ENCODE peak calls at places on chromosomes 3 and 15, in ten cellular contexts. One of them, this sample, is unnamed.

GRCh38 chr15:89506026-89506686 is 9.8 kb upstream of the RHCG start:
- DNase-seq in NCI-H2029: no peak
- DNase-seq in SK-N-DZ: no peak
- DNase-seq in NCI-H1105 treated with DMSO at 0.1 percent for 48 hours: no peak
- DNase-seq in nucleus accumbens: no peak
- DNase-seq in body of pancreas: no peak
- DNase-seq in stimulated activated CD8-positive, alpha-beta memory T cell treated with anti-CD3 and anti-CD28 coated beads, Interleukin-4, amount 100 ng/mL, for 48 hours: no peak
- DNase-seq in HS-27A: no peak
- DNase-seq in HTR-8/SVneo: no peak
- DNase-seq in iPS-NIHi11: no peak
- DNase-seq in this sample: no peak

GRCh38 chr3:28388978-28389377 is 40.4 kb upstream of the AZI2 start:
- DNase-seq in NCI-H2029: no peak
- DNase-seq in SK-N-DZ: no peak
- DNase-seq in NCI-H1105 treated with DMSO at 0.1 percent for 48 hours: no peak
- DNase-seq in nucleus accumbens: no peak
- DNase-seq in body of pancreas: no peak
- DNase-seq in stimulated activated CD8-positive, alpha-beta memory T cell treated with anti-CD3 and anti-CD28 coated beads, Interleukin-4, amount 100 ng/mL, for 48 hours: no peak
- DNase-seq in HS-27A: no peak
- DNase-seq in HTR-8/SVneo: no peak
- DNase-seq in iPS-NIHi11: no peak
- DNase-seq in this sample: no peak

GRCh38 chr3:59235221-59236012 is 185.6 kb upstream of the CFAP20DC start:
- DNase-seq in NCI-H2029: no peak
- DNase-seq in SK-N-DZ: no peak
- DNase-seq in NCI-H1105 treated with DMSO at 0.1 percent for 48 hours: no peak
- DNase-seq in nucleus accumbens: no peak
- DNase-seq in body of pancreas: no peak
- DNase-seq in stimulated activated CD8-positive, alpha-beta memory T cell treated with anti-CD3 and anti-CD28 coated beads, Interleukin-4, amount 100 ng/mL, for 48 hours: peak
- DNase-seq in HS-27A: no peak
- DNase-seq in HTR-8/SVneo: no peak
- DNase-seq in iPS-NIHi11: no peak
- DNase-seq in this sample: no peak

GRCh38 chr3:142934128-142934896 is 29.2 kb downstream of the PAQR9 start:
- DNase-seq in NCI-H2029: no peak
- DNase-seq in SK-N-DZ: no peak
- DNase-seq in NCI-H1105 treated with DMSO at 0.1 percent for 48 hours: no peak
- DNase-seq in nucleus accumbens: no peak
- DNase-seq in body of pancreas: no peak
- DNase-seq in stimulated activated CD8-positive, alpha-beta memory T cell treated with anti-CD3 and anti-CD28 coated beads, Interleukin-4, amount 100 ng/mL, for 48 hours: no peak
- DNase-seq in HS-27A: no peak
- DNase-seq in HTR-8/SVneo: no peak
- DNase-seq in iPS-NIHi11: no peak
- DNase-seq in this sample: no peak

GRCh38 chr3:97914390-97914789 is 57.8 kb downstream of the RIOX2 start:
- DNase-seq in NCI-H2029: no peak
- DNase-seq in SK-N-DZ: no peak
- DNase-seq in NCI-H1105 treated with DMSO at 0.1 percent for 48 hours: no peak
- DNase-seq in nucleus accumbens: no peak
- DNase-seq in body of pancreas: no peak
- DNase-seq in stimulated activated CD8-positive, alpha-beta memory T cell treated with anti-CD3 and anti-CD28 coated beads, Interleukin-4, amount 100 ng/mL, for 48 hours: no peak
- DNase-seq in HS-27A: no peak
- DNase-seq in HTR-8/SVneo: no peak
- DNase-seq in iPS-NIHi11: no peak
- DNase-seq in this sample: no peak

GRCh38 chr3:100106531-100107155 is 7.7 kb downstream of the FILIP1L start:
- DNase-seq in NCI-H2029: no peak
- DNase-seq in SK-N-DZ: no peak
- DNase-seq in NCI-H1105 treated with DMSO at 0.1 percent for 48 hours: peak
- DNase-seq in nucleus accumbens: no peak
- DNase-seq in body of pancreas: no peak
- DNase-seq in stimulated activated CD8-positive, alpha-beta memory T cell treated with anti-CD3 and anti-CD28 coated beads, Interleukin-4, amount 100 ng/mL, for 48 hours: no peak
- DNase-seq in HS-27A: no peak
- DNase-seq in HTR-8/SVneo: no peak
- DNase-seq in iPS-NIHi11: no peak
- DNase-seq in this sample: no peak

GRCh38 chr3:157148123-157148889 is 11.6 kb downstream of the CCNL1 start:
- DNase-seq in NCI-H2029: no peak
- DNase-seq in SK-N-DZ: no peak
- DNase-seq in NCI-H1105 treated with DMSO at 0.1 percent for 48 hours: no peak
- DNase-seq in nucleus accumbens: no peak
- DNase-seq in body of pancreas: no peak
- DNase-seq in stimulated activated CD8-positive, alpha-beta memory T cell treated with anti-CD3 and anti-CD28 coated beads, Interleukin-4, amount 100 ng/mL, for 48 hours: no peak
- DNase-seq in HS-27A: no peak
- DNase-seq in HTR-8/SVneo: no peak
- DNase-seq in iPS-NIHi11: no peak
- DNase-seq in this sample: no peak

GRCh38 chr3:143536817-143537535 is 311.3 kb downstream of the SLC9A9 start:
- DNase-seq in NCI-H2029: no peak
- DNase-seq in SK-N-DZ: no peak
- DNase-seq in NCI-H1105 treated with DMSO at 0.1 percent for 48 hours: peak
- DNase-seq in nucleus accumbens: no peak
- DNase-seq in body of pancreas: peak
- DNase-seq in stimulated activated CD8-positive, alpha-beta memory T cell treated with anti-CD3 and anti-CD28 coated beads, Interleukin-4, amount 100 ng/mL, for 48 hours: no peak
- DNase-seq in HS-27A: no peak
- DNase-seq in HTR-8/SVneo: no peak
- DNase-seq in iPS-NIHi11: no peak
- DNase-seq in this sample: no peak

GRCh38 chr3:178536271-178537079 is at the start of gene KCNMB2:
- DNase-seq in NCI-H2029: peak
- DNase-seq in SK-N-DZ: no peak
- DNase-seq in NCI-H1105 treated with DMSO at 0.1 percent for 48 hours: peak
- DNase-seq in nucleus accumbens: no peak
- DNase-seq in body of pancreas: no peak
- DNase-seq in stimulated activated CD8-positive, alpha-beta memory T cell treated with anti-CD3 and anti-CD28 coated beads, Interleukin-4, amount 100 ng/mL, for 48 hours: no peak
- DNase-seq in HS-27A: no peak
- DNase-seq in HTR-8/SVneo: no peak
- DNase-seq in iPS-NIHi11: no peak
- DNase-seq in this sample: no peak

GRCh38 chr3:123818324-123818920 is 65.7 kb downstream of the MYLK start:
- DNase-seq in NCI-H2029: no peak
- DNase-seq in SK-N-DZ: no peak
- DNase-seq in NCI-H1105 treated with DMSO at 0.1 percent for 48 hours: no peak
- DNase-seq in nucleus accumbens: no peak
- DNase-seq in body of pancreas: no peak
- DNase-seq in stimulated activated CD8-positive, alpha-beta memory T cell treated with anti-CD3 and anti-CD28 coated beads, Interleukin-4, amount 100 ng/mL, for 48 hours: no peak
- DNase-seq in HS-27A: no peak
- DNase-seq in HTR-8/SVneo: no peak
- DNase-seq in iPS-NIHi11: no peak
- DNase-seq in this sample: no peak

GRCh38 chr15:83118291-83118827 is 10.9 kb downstream of the TM6SF1 start:
- DNase-seq in NCI-H2029: no peak
- DNase-seq in SK-N-DZ: peak
- DNase-seq in NCI-H1105 treated with DMSO at 0.1 percent for 48 hours: no peak
- DNase-seq in nucleus accumbens: no peak
- DNase-seq in body of pancreas: no peak
- DNase-seq in stimulated activated CD8-positive, alpha-beta memory T cell treated with anti-CD3 and anti-CD28 coated beads, Interleukin-4, amount 100 ng/mL, for 48 hours: no peak
- DNase-seq in HS-27A: no peak
- DNase-seq in HTR-8/SVneo: no peak
- DNase-seq in iPS-NIHi11: no peak
- DNase-seq in this sample: no peak

GRCh38 chr3:35659808-35660207 is 20.5 kb downstream of the ARPP21 start:
- DNase-seq in NCI-H2029: peak
- DNase-seq in SK-N-DZ: no peak
- DNase-seq in NCI-H1105 treated with DMSO at 0.1 percent for 48 hours: peak
- DNase-seq in nucleus accumbens: no peak
- DNase-seq in body of pancreas: peak
- DNase-seq in stimulated activated CD8-positive, alpha-beta memory T cell treated with anti-CD3 and anti-CD28 coated beads, Interleukin-4, amount 100 ng/mL, for 48 hours: no peak
- DNase-seq in HS-27A: no peak
- DNase-seq in HTR-8/SVneo: no peak
- DNase-seq in iPS-NIHi11: no peak
- DNase-seq in this sample: no peak

GRCh38 chr15:56342653-56343052 is 22.6 kb upstream of the TEX9 start:
- DNase-seq in NCI-H2029: no peak
- DNase-seq in SK-N-DZ: peak
- DNase-seq in NCI-H1105 treated with DMSO at 0.1 percent for 48 hours: no peak
- DNase-seq in nucleus accumbens: no peak
- DNase-seq in body of pancreas: no peak
- DNase-seq in stimulated activated CD8-positive, alpha-beta memory T cell treated with anti-CD3 and anti-CD28 coated beads, Interleukin-4, amount 100 ng/mL, for 48 hours: no peak
- DNase-seq in HS-27A: no peak
- DNase-seq in HTR-8/SVneo: no peak
- DNase-seq in iPS-NIHi11: no peak
- DNase-seq in this sample: no peak

GRCh38 chr3:33035596-33035995 is 61.4 kb downstream of the GLB1 start:
- DNase-seq in NCI-H2029: no peak
- DNase-seq in SK-N-DZ: no peak
- DNase-seq in NCI-H1105 treated with DMSO at 0.1 percent for 48 hours: no peak
- DNase-seq in nucleus accumbens: no peak
- DNase-seq in body of pancreas: no peak
- DNase-seq in stimulated activated CD8-positive, alpha-beta memory T cell treated with anti-CD3 and anti-CD28 coated beads, Interleukin-4, amount 100 ng/mL, for 48 hours: no peak
- DNase-seq in HS-27A: peak
- DNase-seq in HTR-8/SVneo: peak
- DNase-seq in iPS-NIHi11: no peak
- DNase-seq in this sample: no peak

GRCh38 chr3:171193693-171194092 is 167.2 kb upstream of the SLC2A2 start:
- DNase-seq in NCI-H2029: no peak
- DNase-seq in SK-N-DZ: no peak
- DNase-seq in NCI-H1105 treated with DMSO at 0.1 percent for 48 hours: no peak
- DNase-seq in nucleus accumbens: no peak
- DNase-seq in body of pancreas: no peak
- DNase-seq in stimulated activated CD8-positive, alpha-beta memory T cell treated with anti-CD3 and anti-CD28 coated beads, Interleukin-4, amount 100 ng/mL, for 48 hours: no peak
- DNase-seq in HS-27A: no peak
- DNase-seq in HTR-8/SVneo: no peak
- DNase-seq in iPS-NIHi11: no peak
- DNase-seq in this sample: no peak

GRCh38 chr3:159896543-159896942 is 92.1 kb upstream of the IL12A start:
- DNase-seq in NCI-H2029: no peak
- DNase-seq in SK-N-DZ: no peak
- DNase-seq in NCI-H1105 treated with DMSO at 0.1 percent for 48 hours: no peak
- DNase-seq in nucleus accumbens: no peak
- DNase-seq in body of pancreas: no peak
- DNase-seq in stimulated activated CD8-positive, alpha-beta memory T cell treated with anti-CD3 and anti-CD28 coated beads, Interleukin-4, amount 100 ng/mL, for 48 hours: no peak
- DNase-seq in HS-27A: no peak
- DNase-seq in HTR-8/SVneo: no peak
- DNase-seq in iPS-NIHi11: no peak
- DNase-seq in this sample: no peak

GRCh38 chr15:63749330-63749942 is 84.3 kb downstream of the HERC1 start:
- DNase-seq in NCI-H2029: no peak
- DNase-seq in SK-N-DZ: no peak
- DNase-seq in NCI-H1105 treated with DMSO at 0.1 percent for 48 hours: no peak
- DNase-seq in nucleus accumbens: no peak
- DNase-seq in body of pancreas: no peak
- DNase-seq in stimulated activated CD8-positive, alpha-beta memory T cell treated with anti-CD3 and anti-CD28 coated beads, Interleukin-4, amount 100 ng/mL, for 48 hours: no peak
- DNase-seq in HS-27A: no peak
- DNase-seq in HTR-8/SVneo: no peak
- DNase-seq in iPS-NIHi11: no peak
- DNase-seq in this sample: no peak